ENCODE peak calls at places on chromosomes 4 and X, in four cellular contexts. J, D, R and Z are unnamed samples.

GRCh38 chr4:1502501-1502886 is 96.3 kb upstream of the NKX1-1 start:
- DNase-seq in R (no peak), J (no peak), D (no peak), Z (no peak)

GRCh38 chrX:132426695-132427281 is 62.0 kb downstream of the MBNL3 start:
- DNase-seq in J (no peak), D (no peak), R (peak), Z (no peak)

GRCh38 chr4:25100156-25100555 is 60.1 kb downstream of the SEPSECS start:
- DNase-seq in J (no peak), R (peak), D (no peak), Z (no peak)

GRCh38 chrX:29746326-29746725 is 469.0 kb upstream of the MAGEB2 start:
- DNase-seq in J (no peak), R (peak), D (no peak), Z (no peak)

GRCh38 chrX:100328342-100328741 is 81.7 kb downstream of the PCDH19 start:
- DNase-seq in D (no peak), J (no peak), R (no peak), Z (no peak)

GRCh38 chrX:15616531-15616930 is 15.8 kb upstream of the ACE2 start:
- DNase-seq in J (no peak), D (no peak), R (no peak), Z (no peak)

GRCh38 chr4:25938251-25939186 is 24.5 kb downstream of the SMIM20 start:
- DNase-seq in D (no peak), J (no peak), R (peak), Z (no peak)

GRCh38 chrX:107826286-107827136 is 845 bp downstream of the MID2 start:
- DNase-seq in D (peak), J (peak), R (peak), Z (peak)

GRCh38 chr4:79552311-79552710 is 144.3 kb upstream of the GK2 start:
- DNase-seq in R (no peak), D (no peak), J (no peak), Z (no peak)

GRCh38 chr4:86960557-86960959 is 25.7 kb downstream of the AFF1 start:
- DNase-seq in D (no peak), J (no peak), R (peak), Z (no peak)

GRCh38 chrX:111892375-111892774 is 16.4 kb downstream of the TRPC5OS start:
- DNase-seq in J (no peak), R (no peak), D (no peak), Z (no peak)

GRCh38 chrX:46305431-46305830 is 239.8 kb downstream of the ZNF674 start:
- DNase-seq in D (no peak), R (no peak), J (no peak), Z (no peak)

GRCh38 chr4:153205757-153206156 is 1.5 kb downstream of the TRIM2 start:
- DNase-seq in D (no peak), J (peak), R (peak), Z (no peak)

GRCh38 chr4:92830771-92831170 is 527.0 kb downstream of the GRID2 start:
- DNase-seq in R (no peak), D (no peak), J (no peak), Z (no peak)

GRCh38 chrX:71652405-71652804 is 14.9 kb upstream of the LOC101059915 start:
- DNase-seq in R (peak), J (peak), D (peak), Z (peak)

GRCh38 chr4:186942745-186943606 is 219.3 kb upstream of the FAT1 start:
- DNase-seq in R (peak), D (no peak), J (no peak), Z (no peak)

GRCh38 chrX:5646818-5647217 is 581.8 kb downstream of the NLGN4X start:
- DNase-seq in J (no peak), R (no peak), D (no peak), Z (peak)

GRCh38 chr4:183350317-183351071 is 28.3 kb upstream of the CLDN24 start:
- DNase-seq in R (no peak), J (no peak), D (no peak), Z (no peak)